ENCODE peak calls at places on chromosomes 16 and 17, in five cellular contexts. One of them, this sample, is unnamed. For H3K4me1, the result is how much of the 10 kb centered on the place peaks cover.

GRCh38 chr16:88784074-88784855 is 755 bp downstream of the PIEZO1 start:
- DNase-seq in stomach: peak
- DNase-seq in thoracic aorta: no peak
- DNase-seq in OCI-LY7: peak
- DNase-seq in spleen: peak
- DNase-seq in this sample: peak

GRCh38 chr16:71817690-71818089 is 9.1 kb upstream of the AP1G1 start:
- DNase-seq in stomach: no peak
- DNase-seq in thoracic aorta: no peak
- DNase-seq in OCI-LY7: no peak
- DNase-seq in spleen: no peak
- DNase-seq in this sample: no peak

GRCh38 chr17:65809366-65809765 is 247.9 kb upstream of the AXIN2 start:
- DNase-seq in stomach: no peak
- DNase-seq in thoracic aorta: no peak
- DNase-seq in OCI-LY7: no peak
- DNase-seq in spleen: no peak
- DNase-seq in this sample: no peak

GRCh38 chr17:40074871-40075215 is 12.1 kb downstream of the THRA start:
- DNase-seq in stomach: no peak
- DNase-seq in thoracic aorta: no peak
- DNase-seq in OCI-LY7: no peak
- DNase-seq in spleen: no peak
- DNase-seq in this sample: no peak

GRCh38 chr17:42573095-42573494 is 4.4 kb downstream of the PSMC3IP start:
- DNase-seq in stomach: no peak
- DNase-seq in thoracic aorta: no peak
- DNase-seq in OCI-LY7: no peak
- DNase-seq in spleen: no peak
- DNase-seq in this sample: no peak

GRCh38 chr17:80029235-80029974 is 6.3 kb downstream of the TBC1D16 start:
- DNase-seq in stomach: peak
- DNase-seq in thoracic aorta: peak
- DNase-seq in OCI-LY7: no peak
- DNase-seq in spleen: no peak
- DNase-seq in this sample: peak

GRCh38 chr17:1934901-1935300 is 90.2 kb downstream of the RTN4RL1 start:
- DNase-seq in stomach: no peak
- DNase-seq in thoracic aorta: no peak
- DNase-seq in OCI-LY7: no peak
- DNase-seq in spleen: no peak
- DNase-seq in this sample: no peak

GRCh38 chr16:85207357-85207921 is 95.2 kb upstream of the CIBAR2 start:
- DNase-seq in stomach: no peak
- DNase-seq in thoracic aorta: no peak
- DNase-seq in OCI-LY7: no peak
- DNase-seq in spleen: peak
- DNase-seq in this sample: no peak

GRCh38 chr17:45751466-45751865 is 32.7 kb upstream of the CRHR1 start:
- DNase-seq in stomach: no peak
- DNase-seq in thoracic aorta: no peak
- DNase-seq in OCI-LY7: no peak
- DNase-seq in spleen: no peak
- DNase-seq in this sample: no peak

GRCh38 chr17:31318298-31319190 is 2.9 kb downstream of the EVI2A start:
- DNase-seq in stomach: peak
- DNase-seq in thoracic aorta: peak
- DNase-seq in OCI-LY7: peak
- DNase-seq in spleen: peak
- DNase-seq in this sample: peak

GRCh38 chr17:48970224-48970623 is 1.8 kb upstream of the GIP start:
- DNase-seq in stomach: no peak
- DNase-seq in thoracic aorta: no peak
- DNase-seq in OCI-LY7: no peak
- DNase-seq in spleen: peak
- DNase-seq in this sample: no peak

GRCh38 chr16:14202095-14202494 is 131.0 kb downstream of the MRTFB start:
- DNase-seq in stomach: no peak
- DNase-seq in thoracic aorta: no peak
- DNase-seq in OCI-LY7: no peak
- DNase-seq in spleen: no peak
- DNase-seq in this sample: no peak

GRCh38 chr17:69592692-69593350 is 178.3 kb downstream of the MAP2K6 start:
- DNase-seq in stomach: no peak
- DNase-seq in thoracic aorta: no peak
- DNase-seq in OCI-LY7: no peak
- DNase-seq in spleen: no peak
- DNase-seq in this sample: no peak

GRCh38 chr17:75365009-75365930 is 40.2 kb downstream of the GRB2 start:
- DNase-seq in stomach: no peak
- DNase-seq in thoracic aorta: no peak
- DNase-seq in OCI-LY7: peak
- DNase-seq in spleen: no peak
- DNase-seq in this sample: no peak
- H3K4me1 ChIP-seq in stomach: half or more
- H3K4me1 ChIP-seq in thoracic aorta: half or more
- H3K4me1 ChIP-seq in OCI-LY7: half or more
- H3K4me1 ChIP-seq in spleen: half or more
- H3K4me1 ChIP-seq in this sample: half or more

GRCh38 chr17:17942846-17943245 is 29.4 kb downstream of the TOM1L2 start:
- DNase-seq in stomach: no peak
- DNase-seq in thoracic aorta: no peak
- DNase-seq in OCI-LY7: no peak
- DNase-seq in spleen: no peak
- DNase-seq in this sample: no peak
- H3K4me3 ChIP-seq in stomach: no peak
- H3K4me3 ChIP-seq in thoracic aorta: no peak
- H3K4me3 ChIP-seq in OCI-LY7: no peak
- H3K4me3 ChIP-seq in spleen: no peak
- H3K4me3 ChIP-seq in this sample: no peak

GRCh38 chr16:12468552-12468951 is 335.1 kb downstream of the CPPED1 start:
- DNase-seq in stomach: no peak
- DNase-seq in thoracic aorta: no peak
- DNase-seq in OCI-LY7: peak
- DNase-seq in spleen: no peak
- DNase-seq in this sample: no peak
- TF ChIP-seq CTCF in stomach: no peak
- TF ChIP-seq CTCF in thoracic aorta: no peak
- TF ChIP-seq CTCF in OCI-LY7: peak
- TF ChIP-seq CTCF in spleen: no peak
- TF ChIP-seq CTCF in this sample: no peak

GRCh38 chr17:59370580-59371299 is 39.3 kb downstream of the YPEL2 start:
- DNase-seq in stomach: no peak
- DNase-seq in thoracic aorta: no peak
- DNase-seq in OCI-LY7: no peak
- DNase-seq in spleen: no peak
- DNase-seq in this sample: peak
- H3K4me1 ChIP-seq in stomach: half or more
- H3K4me1 ChIP-seq in thoracic aorta: half or more
- H3K4me1 ChIP-seq in OCI-LY7: half or more
- H3K4me1 ChIP-seq in spleen: half or more
- H3K4me1 ChIP-seq in this sample: half or more